ENCODE peak calls at places on chromosomes 1 and 21, in four cellular contexts. T is HepG2, J is GM12878, Z is K562. S is an unnamed sample.

GRCh38 chr1:153071511-153071910 is at the start of gene SPRR2B:
- DNase-seq in T (no peak), J (no peak), Z (no peak), S (no peak)

GRCh38 chr1:9852410-9853301 is 28.9 kb upstream of the CLSTN1 start:
- DNase-seq in T (no peak), J (no peak), Z (no peak), S (no peak)

GRCh38 chr1:229344139-229344538 is 1.3 kb upstream of the CCSAP start:
- DNase-seq in T (no peak), J (no peak), Z (no peak), S (no peak)

GRCh38 chr1:21397813-21398188 is 42.1 kb upstream of the NBPF3 start:
- DNase-seq in T (no peak), J (no peak), Z (peak), S (no peak)

GRCh38 chr1:164914208-164914607 is 355.2 kb downstream of the PBX1 start:
- DNase-seq in T (no peak), J (no peak), Z (no peak), S (no peak)

GRCh38 chr21:38802050-38803026 is 3.4 kb upstream of the ETS2 start:
- DNase-seq in T (peak), J (no peak), Z (no peak), S (no peak)

GRCh38 chr1:172203135-172203823 is 217.2 kb upstream of the C1orf105 start:
- DNase-seq in T (no peak), J (no peak), Z (no peak), S (peak)

GRCh38 chr1:53122194-53122846 is 20.1 kb downstream of the SLC1A7 start:
- DNase-seq in T (no peak), J (no peak), Z (no peak), S (no peak)

GRCh38 chr1:221989741-221990140 is 247.9 kb upstream of the DUSP10 start:
- DNase-seq in T (no peak), J (no peak), Z (no peak), S (no peak)

GRCh38 chr1:99727575-99728190 is 38.8 kb downstream of the FRRS1 start:
- DNase-seq in T (no peak), J (no peak), Z (no peak), S (no peak)

GRCh38 chr1:2454227-2454626 is 21.9 kb upstream of the PLCH2 start:
- DNase-seq in T (no peak), J (no peak), Z (no peak), S (no peak)

GRCh38 chr1:45490121-45490622 is 791 bp downstream of the TESK2 start:
- DNase-seq in T (no peak), J (no peak), Z (no peak), S (no peak)

GRCh38 chr1:172024516-172024915 is 183.2 kb downstream of the DNM3 start:
- DNase-seq in T (no peak), J (no peak), Z (no peak), S (no peak)

GRCh38 chr1:92476071-92476607 is 10.6 kb downstream of the GFI1 start:
- DNase-seq in T (no peak), J (no peak), Z (no peak), S (no peak)

GRCh38 chr1:87292684-87293493 is 35.8 kb upstream of the LMO4 start:
- DNase-seq in T (peak), J (no peak), Z (peak), S (peak)

GRCh38 chr1:10122926-10123325 is 87.4 kb upstream of the KIF1B start:
- DNase-seq in T (no peak), J (no peak), Z (no peak), S (no peak)

GRCh38 chr1:230112782-230113181 is 45.7 kb downstream of the GALNT2 start:
- DNase-seq in T (no peak), J (no peak), Z (no peak), S (no peak)

GRCh38 chr1:160789702-160790611 is 6.0 kb upstream of the LY9 start:
- DNase-seq in T (no peak), J (peak), Z (no peak), S (no peak)

GRCh38 chr1:184945034-184945433 is 29.3 kb downstream of the NIBAN1 start:
- DNase-seq in T (no peak), J (peak), Z (no peak), S (no peak)

GRCh38 chr1:31707711-31708110 is 3.9 kb upstream of the COL16A1 start:
- DNase-seq in T (no peak), J (peak), Z (no peak), S (no peak)

GRCh38 chr1:228781161-228781771 is 46.0 kb downstream of the RHOU start:
- DNase-seq in T (no peak), J (no peak), Z (no peak), S (peak)

GRCh38 chr1:107058245-107059032 is 2.0 kb downstream of the PRMT6 start:
- DNase-seq in T (no peak), J (no peak), Z (no peak), S (no peak)

GRCh38 chr1:88612783-88613182 is 71.3 kb upstream of the PKN2 start:
- DNase-seq in T (no peak), J (no peak), Z (no peak), S (no peak)

GRCh38 chr1:3712573-3713535 is 39.4 kb upstream of the CCDC27 start:
- DNase-seq in T (no peak), J (no peak), Z (no peak), S (no peak)

GRCh38 chr1:215219372-215219771 is 136.8 kb downstream of the KCNK2 start:
- DNase-seq in T (no peak), J (no peak), Z (no peak), S (no peak)

GRCh38 chr1:190172636-190173410 is 304.8 kb downstream of the BRINP3 start:
- DNase-seq in T (no peak), J (no peak), Z (no peak), S (no peak)

GRCh38 chr1:38179423-38179822 is 132.8 kb upstream of the POU3F1 start:
- DNase-seq in T (no peak), J (no peak), Z (no peak), S (no peak)

GRCh38 chr1:166588741-166589140 is 250.5 kb upstream of the POGK start:
- DNase-seq in T (no peak), J (no peak), Z (no peak), S (no peak)

GRCh38 chr1:188615321-188615720 is 1786.6 kb downstream of the PLA2G4A start:
- DNase-seq in T (no peak), J (no peak), Z (no peak), S (no peak)

GRCh38 chr1:200096774-200097173 is 69.3 kb downstream of the NR5A2 start:
- DNase-seq in T (no peak), J (peak), Z (no peak), S (no peak)

GRCh38 chr1:50742523-50742922 is 217.5 kb downstream of the FAF1 start:
- DNase-seq in T (no peak), J (no peak), Z (no peak), S (no peak)

GRCh38 chr1:228101994-228102790 is 933 bp downstream of the C1orf35 start:
- DNase-seq in T (no peak), J (no peak), Z (peak), S (peak)

DNA sequence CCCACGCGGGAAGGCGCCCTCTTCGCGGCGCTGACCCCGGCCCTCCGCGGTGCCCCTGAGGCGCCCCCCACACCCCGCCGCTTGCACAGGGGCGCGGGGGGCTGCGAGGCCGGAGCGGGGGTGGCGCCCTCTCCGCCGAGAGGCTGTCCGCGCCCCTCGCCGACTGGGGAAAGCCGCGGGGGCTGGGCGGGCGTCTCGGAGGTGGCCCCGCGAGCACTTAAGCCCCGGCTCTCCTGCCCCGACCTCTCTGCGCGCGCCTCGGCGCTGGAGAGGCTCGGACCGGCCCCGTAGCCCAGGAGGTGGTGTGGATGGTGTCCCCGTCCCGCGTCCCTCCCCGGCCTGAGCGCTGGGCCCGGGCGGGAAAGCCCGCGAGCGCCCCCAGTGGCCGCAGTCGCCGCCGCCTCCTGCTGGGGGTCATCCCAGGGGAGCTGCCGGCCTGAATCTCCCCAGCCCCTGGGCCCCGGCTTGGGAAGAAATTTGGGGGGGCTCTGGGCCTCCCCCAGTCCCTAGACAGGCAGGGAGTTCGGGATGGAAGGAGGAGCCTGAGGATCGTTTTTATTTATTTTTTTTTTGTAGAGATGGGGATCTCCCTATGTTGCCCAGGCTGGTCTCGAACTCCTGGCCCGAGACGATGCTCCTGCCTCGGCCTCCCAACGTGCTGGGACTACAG is 1.9 kb upstream of the HES4 start:
- DNase-seq in T (peak), J (no peak), Z (peak), S (peak)
- TF ChIP-seq BHLHE40 in T (no peak), J (peak), Z (no peak), S (no peak)

DNA sequence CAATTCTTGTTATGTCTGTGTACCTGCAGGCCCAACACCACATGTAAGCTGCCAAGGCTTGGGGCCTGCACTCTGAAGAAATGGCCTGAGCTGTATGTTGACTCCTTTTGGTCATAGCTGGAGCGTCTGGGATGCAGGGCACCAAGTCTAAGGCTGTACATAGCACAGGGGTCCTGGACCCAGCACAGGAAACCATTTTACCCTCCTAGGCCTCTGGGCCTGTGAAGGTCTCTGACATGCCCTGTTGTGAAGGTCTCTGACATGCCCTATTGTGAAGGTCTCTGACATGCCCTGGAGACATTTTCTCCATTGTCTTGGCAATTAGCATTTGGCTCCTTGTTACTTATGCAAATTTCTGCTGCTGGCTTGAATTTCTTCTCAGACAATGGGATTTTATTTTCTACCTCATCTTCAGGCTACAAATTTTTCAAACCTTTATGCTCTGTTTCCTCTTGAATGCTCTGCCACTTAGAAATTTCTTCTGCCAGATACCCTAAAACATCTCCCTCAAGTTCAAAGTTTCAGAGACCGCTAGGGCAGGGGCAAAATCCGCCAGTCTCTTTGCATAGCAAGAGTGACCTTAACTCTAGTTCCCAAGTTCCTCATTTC is 246.7 kb upstream of the B3GALT2 start:
- DNase-seq in T (no peak), J (no peak), Z (no peak), S (no peak)
- TF ChIP-seq TARDBP in T (no peak), J (no peak), Z (no peak), S (no peak)

GRCh38 chr1:8751984-8752383 is 65.5 kb downstream of the RERE start:
- DNase-seq in T (no peak), J (no peak), Z (no peak), S (no peak)

GRCh38 chr1:8752921-8753713 is 64.3 kb downstream of the RERE start:
- DNase-seq in T (no peak), J (no peak), Z (no peak), S (no peak)

GRCh38 chr1:8754993-8755392 is 62.4 kb downstream of the RERE start:
- DNase-seq in T (peak), J (no peak), Z (no peak), S (no peak)

GRCh38 chr1:8747879-8748825 is 69.3 kb downstream of the RERE start:
- DNase-seq in T (no peak), J (no peak), Z (no peak), S (no peak)

GRCh38 chr1:8752411-8752810 is 65.0 kb downstream of the RERE start:
- DNase-seq in T (no peak), J (no peak), Z (no peak), S (no peak)
- TF ChIP-seq BHLHE40 in T (no peak), J (no peak), Z (no peak), S (no peak)

GRCh38 chr1:174964261-174964984 is 35.3 kb upstream of the CACYBP start:
- DNase-seq in T (no peak), J (no peak), Z (peak), S (no peak)

GRCh38 chr1:174965006-174965971 is 34.5 kb upstream of the CACYBP start:
- DNase-seq in T (no peak), J (no peak), Z (no peak), S (no peak)

GRCh38 chr1:174966000-174966572 is 33.7 kb upstream of the CACYBP start:
- DNase-seq in T (no peak), J (no peak), Z (no peak), S (no peak)

GRCh38 chr1:174960362-174960761 is 39.4 kb upstream of the CACYBP start:
- DNase-seq in T (no peak), J (no peak), Z (no peak), S (no peak)

DNA sequence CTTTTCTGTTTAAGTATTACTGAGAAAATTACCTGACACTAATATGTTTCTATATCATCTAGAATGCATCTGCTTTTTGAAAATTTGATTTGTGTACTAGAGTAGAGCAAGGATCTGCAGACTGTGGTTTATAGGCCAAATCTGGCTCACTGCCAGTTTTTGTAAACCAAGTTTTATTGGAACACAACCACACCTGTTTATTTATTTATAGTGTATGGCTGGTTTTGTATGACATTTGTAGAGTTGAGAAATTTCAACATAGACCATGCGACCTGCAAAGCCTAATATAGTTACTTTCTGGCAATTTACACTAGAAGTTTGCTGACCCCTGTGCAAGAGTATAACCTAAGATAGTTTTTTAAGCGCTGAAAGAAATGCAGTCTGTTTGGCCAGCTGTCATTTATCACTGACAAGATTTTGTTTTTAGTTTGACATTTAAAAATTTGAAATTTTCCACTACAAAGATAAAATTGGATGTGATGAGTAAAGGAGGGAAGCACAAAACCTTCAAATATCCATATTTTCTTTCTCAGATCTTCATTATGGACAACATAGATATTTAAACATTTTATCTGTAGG is 36.1 kb upstream of the CACYBP start:
- DNase-seq in T (no peak), J (no peak), Z (no peak), S (no peak)
- TF ChIP-seq TARDBP in T (no peak), J (no peak), Z (no peak), S (no peak)